ENCODE peak calls at places on chromosome 13, in ten cellular contexts. One of them, this sample, is unnamed.

GRCh38 chr13:110816500-110816899 is 98.4 kb downstream of the ANKRD10 start:
- DNase-seq in neural progenitor cell: no peak
- DNase-seq in AG10803: no peak
- DNase-seq in ovary: no peak
- DNase-seq in activated naive CD8-positive, alpha-beta T cell treated with anti-CD3 and anti-CD28 coated beads, Interleukin-2, amount 50 U/mL, for 24 hours: no peak
- DNase-seq in SK-N-SH: no peak
- DNase-seq in PC-3: no peak
- DNase-seq in activated naive CD4-positive, alpha-beta T cell treated with anti-CD3 and anti-CD28 coated beads for 36 hours: no peak
- DNase-seq in GM06990: no peak
- DNase-seq in neural crest cell: no peak
- DNase-seq in this sample: no peak

GRCh38 chr13:58081301-58081820 is 449.8 kb downstream of the PCDH17 start:
- DNase-seq in AG10803: no peak
- DNase-seq in neural progenitor cell: no peak
- DNase-seq in activated naive CD4-positive, alpha-beta T cell treated with anti-CD3 and anti-CD28 coated beads for 36 hours: no peak
- DNase-seq in activated naive CD8-positive, alpha-beta T cell treated with anti-CD3 and anti-CD28 coated beads, Interleukin-2, amount 50 U/mL, for 24 hours: no peak
- DNase-seq in ovary: no peak
- DNase-seq in SK-N-SH: no peak
- DNase-seq in GM06990: no peak
- DNase-seq in neural crest cell: no peak
- DNase-seq in PC-3: no peak
- DNase-seq in this sample: no peak

GRCh38 chr13:59906413-59907027 is 257.2 kb downstream of the DIAPH3 start:
- DNase-seq in SK-N-SH: peak
- DNase-seq in activated naive CD8-positive, alpha-beta T cell treated with anti-CD3 and anti-CD28 coated beads, Interleukin-2, amount 50 U/mL, for 24 hours: no peak
- DNase-seq in neural crest cell: no peak
- DNase-seq in neural progenitor cell: peak
- DNase-seq in PC-3: peak
- DNase-seq in GM06990: no peak
- DNase-seq in AG10803: peak
- DNase-seq in ovary: no peak
- DNase-seq in activated naive CD4-positive, alpha-beta T cell treated with anti-CD3 and anti-CD28 coated beads for 36 hours: no peak
- DNase-seq in this sample: peak

GRCh38 chr13:31276386-31276785 is 76.6 kb downstream of the B3GLCT start:
- DNase-seq in ovary: no peak
- DNase-seq in AG10803: no peak
- DNase-seq in neural crest cell: no peak
- DNase-seq in neural progenitor cell: no peak
- DNase-seq in SK-N-SH: no peak
- DNase-seq in PC-3: no peak
- DNase-seq in activated naive CD4-positive, alpha-beta T cell treated with anti-CD3 and anti-CD28 coated beads for 36 hours: no peak
- DNase-seq in activated naive CD8-positive, alpha-beta T cell treated with anti-CD3 and anti-CD28 coated beads, Interleukin-2, amount 50 U/mL, for 24 hours: no peak
- DNase-seq in GM06990: no peak
- DNase-seq in this sample: no peak

GRCh38 chr13:20716951-20717350 is 13.5 kb downstream of the IL17D start:
- DNase-seq in SK-N-SH: no peak
- DNase-seq in neural progenitor cell: peak
- DNase-seq in activated naive CD4-positive, alpha-beta T cell treated with anti-CD3 and anti-CD28 coated beads for 36 hours: no peak
- DNase-seq in GM06990: no peak
- DNase-seq in ovary: no peak
- DNase-seq in neural crest cell: no peak
- DNase-seq in AG10803: no peak
- DNase-seq in activated naive CD8-positive, alpha-beta T cell treated with anti-CD3 and anti-CD28 coated beads, Interleukin-2, amount 50 U/mL, for 24 hours: no peak
- DNase-seq in PC-3: no peak
- DNase-seq in this sample: no peak

GRCh38 chr13:93635687-93636086 is 409.1 kb downstream of the GPC6 start:
- DNase-seq in PC-3: no peak
- DNase-seq in activated naive CD4-positive, alpha-beta T cell treated with anti-CD3 and anti-CD28 coated beads for 36 hours: no peak
- DNase-seq in activated naive CD8-positive, alpha-beta T cell treated with anti-CD3 and anti-CD28 coated beads, Interleukin-2, amount 50 U/mL, for 24 hours: no peak
- DNase-seq in AG10803: peak
- DNase-seq in ovary: no peak
- DNase-seq in neural crest cell: no peak
- DNase-seq in SK-N-SH: no peak
- DNase-seq in GM06990: no peak
- DNase-seq in neural progenitor cell: no peak
- DNase-seq in this sample: no peak

GRCh38 chr13:72537400-72537780 is 190.0 kb downstream of the MZT1 start:
- DNase-seq in ovary: no peak
- DNase-seq in neural crest cell: no peak
- DNase-seq in activated naive CD8-positive, alpha-beta T cell treated with anti-CD3 and anti-CD28 coated beads, Interleukin-2, amount 50 U/mL, for 24 hours: no peak
- DNase-seq in SK-N-SH: no peak
- DNase-seq in GM06990: no peak
- DNase-seq in neural progenitor cell: no peak
- DNase-seq in PC-3: no peak
- DNase-seq in AG10803: no peak
- DNase-seq in activated naive CD4-positive, alpha-beta T cell treated with anti-CD3 and anti-CD28 coated beads for 36 hours: no peak
- DNase-seq in this sample: no peak

GRCh38 chr13:41402695-41403511 is 54.4 kb upstream of the RGCC start:
- DNase-seq in ovary: no peak
- DNase-seq in activated naive CD4-positive, alpha-beta T cell treated with anti-CD3 and anti-CD28 coated beads for 36 hours: no peak
- DNase-seq in SK-N-SH: no peak
- DNase-seq in GM06990: no peak
- DNase-seq in neural crest cell: no peak
- DNase-seq in AG10803: no peak
- DNase-seq in PC-3: no peak
- DNase-seq in activated naive CD8-positive, alpha-beta T cell treated with anti-CD3 and anti-CD28 coated beads, Interleukin-2, amount 50 U/mL, for 24 hours: no peak
- DNase-seq in neural progenitor cell: no peak
- DNase-seq in this sample: no peak

GRCh38 chr13:43441916-43442315 is 344.9 kb downstream of the ENOX1 start:
- DNase-seq in activated naive CD8-positive, alpha-beta T cell treated with anti-CD3 and anti-CD28 coated beads, Interleukin-2, amount 50 U/mL, for 24 hours: no peak
- DNase-seq in PC-3: no peak
- DNase-seq in SK-N-SH: no peak
- DNase-seq in AG10803: no peak
- DNase-seq in ovary: no peak
- DNase-seq in neural crest cell: no peak
- DNase-seq in GM06990: no peak
- DNase-seq in neural progenitor cell: no peak
- DNase-seq in activated naive CD4-positive, alpha-beta T cell treated with anti-CD3 and anti-CD28 coated beads for 36 hours: no peak
- DNase-seq in this sample: no peak

GRCh38 chr13:71979616-71980015 is 112.6 kb upstream of the DACH1 start:
- DNase-seq in neural progenitor cell: peak
- DNase-seq in SK-N-SH: no peak
- DNase-seq in neural crest cell: no peak
- DNase-seq in PC-3: peak
- DNase-seq in GM06990: no peak
- DNase-seq in activated naive CD4-positive, alpha-beta T cell treated with anti-CD3 and anti-CD28 coated beads for 36 hours: no peak
- DNase-seq in AG10803: no peak
- DNase-seq in ovary: no peak
- DNase-seq in activated naive CD8-positive, alpha-beta T cell treated with anti-CD3 and anti-CD28 coated beads, Interleukin-2, amount 50 U/mL, for 24 hours: no peak
- DNase-seq in this sample: no peak

GRCh38 chr13:49997935-49998334 is 1.1 kb downstream of the TRIM13 start:
- DNase-seq in ovary: no peak
- DNase-seq in AG10803: peak
- DNase-seq in neural crest cell: no peak
- DNase-seq in neural progenitor cell: no peak
- DNase-seq in SK-N-SH: no peak
- DNase-seq in GM06990: no peak
- DNase-seq in PC-3: peak
- DNase-seq in activated naive CD4-positive, alpha-beta T cell treated with anti-CD3 and anti-CD28 coated beads for 36 hours: no peak
- DNase-seq in activated naive CD8-positive, alpha-beta T cell treated with anti-CD3 and anti-CD28 coated beads, Interleukin-2, amount 50 U/mL, for 24 hours: no peak
- DNase-seq in this sample: no peak

GRCh38 chr13:25468330-25469178 is 96.8 kb downstream of the ATP8A2 start:
- DNase-seq in neural crest cell: peak
- DNase-seq in GM06990: peak
- DNase-seq in SK-N-SH: peak
- DNase-seq in ovary: no peak
- DNase-seq in PC-3: no peak
- DNase-seq in AG10803: no peak
- DNase-seq in activated naive CD8-positive, alpha-beta T cell treated with anti-CD3 and anti-CD28 coated beads, Interleukin-2, amount 50 U/mL, for 24 hours: peak
- DNase-seq in activated naive CD4-positive, alpha-beta T cell treated with anti-CD3 and anti-CD28 coated beads for 36 hours: peak
- DNase-seq in neural progenitor cell: peak
- DNase-seq in this sample: peak

GRCh38 chr13:111422352-111422751 is 101.9 kb downstream of the TEX29 start:
- DNase-seq in activated naive CD4-positive, alpha-beta T cell treated with anti-CD3 and anti-CD28 coated beads for 36 hours: no peak
- DNase-seq in neural progenitor cell: no peak
- DNase-seq in activated naive CD8-positive, alpha-beta T cell treated with anti-CD3 and anti-CD28 coated beads, Interleukin-2, amount 50 U/mL, for 24 hours: no peak
- DNase-seq in neural crest cell: no peak
- DNase-seq in AG10803: no peak
- DNase-seq in GM06990: no peak
- DNase-seq in PC-3: no peak
- DNase-seq in SK-N-SH: no peak
- DNase-seq in ovary: no peak
- DNase-seq in this sample: no peak

GRCh38 chr13:107202371-107203023 is 634.6 kb upstream of the ARGLU1 start:
- DNase-seq in neural crest cell: no peak
- DNase-seq in SK-N-SH: no peak
- DNase-seq in GM06990: no peak
- DNase-seq in ovary: no peak
- DNase-seq in activated naive CD8-positive, alpha-beta T cell treated with anti-CD3 and anti-CD28 coated beads, Interleukin-2, amount 50 U/mL, for 24 hours: no peak
- DNase-seq in activated naive CD4-positive, alpha-beta T cell treated with anti-CD3 and anti-CD28 coated beads for 36 hours: no peak
- DNase-seq in PC-3: peak
- DNase-seq in AG10803: peak
- DNase-seq in neural progenitor cell: no peak
- DNase-seq in this sample: no peak

GRCh38 chr13:80873589-80873988 is 532.7 kb upstream of the SPRY2 start:
- DNase-seq in neural progenitor cell: no peak
- DNase-seq in neural crest cell: no peak
- DNase-seq in PC-3: peak
- DNase-seq in activated naive CD8-positive, alpha-beta T cell treated with anti-CD3 and anti-CD28 coated beads, Interleukin-2, amount 50 U/mL, for 24 hours: no peak
- DNase-seq in ovary: no peak
- DNase-seq in GM06990: no peak
- DNase-seq in activated naive CD4-positive, alpha-beta T cell treated with anti-CD3 and anti-CD28 coated beads for 36 hours: peak
- DNase-seq in SK-N-SH: no peak
- DNase-seq in AG10803: no peak
- DNase-seq in this sample: peak

GRCh38 chr13:49657241-49657641 is 28.9 kb downstream of the ARL11 start:
- DNase-seq in activated naive CD8-positive, alpha-beta T cell treated with anti-CD3 and anti-CD28 coated beads, Interleukin-2, amount 50 U/mL, for 24 hours: no peak
- DNase-seq in SK-N-SH: no peak
- DNase-seq in ovary: no peak
- DNase-seq in PC-3: no peak
- DNase-seq in neural crest cell: no peak
- DNase-seq in GM06990: no peak
- DNase-seq in AG10803: no peak
- DNase-seq in activated naive CD4-positive, alpha-beta T cell treated with anti-CD3 and anti-CD28 coated beads for 36 hours: no peak
- DNase-seq in neural progenitor cell: peak
- DNase-seq in this sample: no peak

GRCh38 chr13:29771247-29771646 is 79.2 kb downstream of the UBL3 start:
- DNase-seq in activated naive CD8-positive, alpha-beta T cell treated with anti-CD3 and anti-CD28 coated beads, Interleukin-2, amount 50 U/mL, for 24 hours: no peak
- DNase-seq in PC-3: peak
- DNase-seq in AG10803: peak
- DNase-seq in GM06990: no peak
- DNase-seq in neural crest cell: no peak
- DNase-seq in activated naive CD4-positive, alpha-beta T cell treated with anti-CD3 and anti-CD28 coated beads for 36 hours: no peak
- DNase-seq in SK-N-SH: peak
- DNase-seq in neural progenitor cell: peak
- DNase-seq in ovary: no peak
- DNase-seq in this sample: no peak

This sample was measured in GM13977.